ENCODE peak calls at places on chromosomes 2 and 18, in four cellular contexts. Q, R, Z and T are unnamed samples.

GRCh38 chr2:105328281-105329196 is 996 bp downstream of the TGFBRAP1 start:
- DNase-seq in Q (no peak), R (peak; percentile 40), Z (no peak), T (no peak)

GRCh38 chr18:47283476-47283875 is 32.0 kb upstream of the SKOR2 start:
- DNase-seq in Q (no peak), R (peak; percentile 17), Z (no peak), T (no peak)

GRCh38 chr2:12051831-12052230 is 305.4 kb downstream of the LPIN1 start:
- DNase-seq in Q (no peak), R (peak; percentile 84), Z (no peak), T (no peak)

GRCh38 chr2:66134113-66134730 is 300.7 kb upstream of the MEIS1 start:
- DNase-seq in Q (no peak), R (no peak), Z (no peak), T (no peak)

GRCh38 chr2:37786854-37787253 is 115.4 kb upstream of the CDC42EP3 start:
- DNase-seq in Q (no peak), R (no peak), Z (no peak), T (no peak)

GRCh38 chr2:227504700-227505099 is 32.7 kb downstream of the AGFG1 start:
- DNase-seq in Q (no peak), R (no peak), Z (no peak), T (no peak)

GRCh38 chr18:23765931-23766330 is 76.7 kb downstream of the LAMA3 start:
- DNase-seq in Q (no peak), R (peak; percentile 25), Z (no peak), T (no peak)

GRCh38 chr18:5628512-5629255 is 84.9 kb upstream of the EPB41L3 start:
- DNase-seq in Q (peak; percentile 9), R (peak; percentile 57), Z (no peak), T (peak; percentile 81)

GRCh38 chr2:167126165-167126564 is 237.9 kb downstream of the XIRP2 start:
- DNase-seq in Q (no peak), R (no peak), Z (no peak), T (no peak)

GRCh38 chr2:83967854-83968253 is 491.2 kb downstream of the SUCLG1 start:
- DNase-seq in Q (no peak), R (no peak), Z (no peak), T (no peak)

GRCh38 chr2:45617496-45617895 is 6.4 kb upstream of the SRBD1 start:
- DNase-seq in Q (no peak), R (no peak), Z (no peak), T (no peak)

GRCh38 chr2:29940706-29941105 is 19.3 kb upstream of the ALK start:
- DNase-seq in Q (peak; percentile 56), R (no peak), Z (no peak), T (no peak)

GRCh38 chr2:104465978-104466377 is 387.9 kb upstream of the POU3F3 start:
- DNase-seq in Q (no peak), R (no peak), Z (no peak), T (no peak)

GRCh38 chr2:157596992-157597681 is 31.5 kb downstream of the ACVR1C start:
- DNase-seq in Q (peak; percentile 4), R (peak; percentile 56), Z (no peak), T (peak; percentile 29)

GRCh38 chr2:10548626-10549025 is 100.5 kb upstream of the ODC1 start:
- DNase-seq in Q (peak; percentile 8), R (peak; percentile 47), Z (no peak), T (no peak)
- H3K27me3 ChIP-seq in Q (peaks cover 16% of the 10 kb centered on the region), R (peaks cover 13% of the 10 kb centered on the region), Z (peaks cover 15% of the 10 kb centered on the region), T (no peaks in the 10 kb centered on the region)

DNA sequence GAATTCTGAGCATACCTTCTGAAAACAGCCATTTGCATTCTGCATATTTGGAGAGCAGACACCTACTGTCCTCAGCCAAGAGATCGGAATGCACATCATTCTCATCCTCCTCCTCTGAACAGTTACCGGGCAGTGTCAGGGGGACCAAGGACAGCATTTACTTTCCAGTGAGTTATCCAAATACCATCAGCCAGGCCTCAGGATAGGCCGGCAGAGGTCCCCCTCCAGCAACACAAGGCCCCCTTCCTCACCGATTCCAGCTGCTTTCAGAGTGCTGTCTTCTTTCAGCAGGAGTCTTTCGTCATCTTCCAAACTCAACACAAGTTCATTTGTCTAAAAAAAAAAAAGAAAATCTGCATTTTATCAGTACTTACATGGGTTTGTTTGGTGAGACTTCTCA is 55.3 kb downstream of the C2orf76 start:
- DNase-seq in Q (no peak), R (no peak), Z (no peak), T (no peak)
- H3K4me3 ChIP-seq in Q (no peak overlapping the region), R (no peak overlapping the region), Z (no peak overlapping the region), T (no peak overlapping the region)

GRCh38 chr2:113282747-113283533 is 4.2 kb upstream of the PAX8 start:
- DNase-seq in Q (peak; percentile 19), R (peak; percentile 19), Z (peak; percentile 86), T (peak; percentile 83)
- H3K27me3 ChIP-seq in Q (peaks cover 14% of the 10 kb centered on the region), R (peaks cover 5% of the 10 kb centered on the region), Z (no peaks in the 10 kb centered on the region), T (no peaks in the 10 kb centered on the region)

GRCh38 chr2:219484343-219485200 is 14.1 kb upstream of the GMPPA start:
- DNase-seq in Q (no peak), R (no peak), Z (no peak), T (no peak)
- H3K4me3 ChIP-seq in Q (peak overlapping the region; percentile 23), R (peak overlapping the region; percentile 23), Z (no peak overlapping the region), T (peak overlapping the region; percentile 2)